ENCODE peak calls at places on chromosomes 16 and 17, in ten cellular contexts. One of them, this sample, is unnamed.

GRCh38 chr16:78275420-78275819 is 176.0 kb downstream of the WWOX start:
- DNase-seq in NCI-H1930: no peak
- DNase-seq in T-helper 17 cell: no peak
- DNase-seq in H1: no peak
- DNase-seq in hepatic stellate cell: no peak
- DNase-seq in HCT116: no peak
- DNase-seq in NAMALWA: no peak
- DNase-seq in AML-193: no peak
- DNase-seq in bronchial epithelial cell: no peak
- DNase-seq in fibroblast of lung: no peak
- DNase-seq in this sample: no peak

GRCh38 chr17:41325126-41325525 is 9.6 kb upstream of the KRTAP17-1 start:
- DNase-seq in T-helper 17 cell: no peak
- DNase-seq in fibroblast of lung: no peak
- DNase-seq in H1: no peak
- DNase-seq in hepatic stellate cell: no peak
- DNase-seq in NAMALWA: no peak
- DNase-seq in AML-193: no peak
- DNase-seq in NCI-H1930: no peak
- DNase-seq in HCT116: no peak
- DNase-seq in bronchial epithelial cell: no peak
- DNase-seq in this sample: no peak

GRCh38 chr17:65537845-65538678 is 23.4 kb downstream of the AXIN2 start:
- DNase-seq in AML-193: no peak
- DNase-seq in H1: no peak
- DNase-seq in NAMALWA: no peak
- DNase-seq in bronchial epithelial cell: no peak
- DNase-seq in hepatic stellate cell: no peak
- DNase-seq in HCT116: no peak
- DNase-seq in T-helper 17 cell: peak
- DNase-seq in fibroblast of lung: no peak
- DNase-seq in NCI-H1930: no peak
- DNase-seq in this sample: no peak

GRCh38 chr17:70869402-70870085 is 700.2 kb downstream of the KCNJ2 start:
- DNase-seq in fibroblast of lung: no peak
- DNase-seq in NCI-H1930: no peak
- DNase-seq in T-helper 17 cell: no peak
- DNase-seq in hepatic stellate cell: no peak
- DNase-seq in AML-193: no peak
- DNase-seq in bronchial epithelial cell: no peak
- DNase-seq in NAMALWA: no peak
- DNase-seq in HCT116: no peak
- DNase-seq in H1: no peak
- DNase-seq in this sample: no peak

GRCh38 chr16:71293921-71294320 is 4.7 kb upstream of the CMTR2 start:
- DNase-seq in AML-193: no peak
- DNase-seq in NAMALWA: no peak
- DNase-seq in bronchial epithelial cell: no peak
- DNase-seq in HCT116: no peak
- DNase-seq in NCI-H1930: no peak
- DNase-seq in hepatic stellate cell: no peak
- DNase-seq in fibroblast of lung: no peak
- DNase-seq in H1: no peak
- DNase-seq in T-helper 17 cell: no peak
- DNase-seq in this sample: no peak

GRCh38 chr16:82995927-82996441 is 369.2 kb downstream of the CDH13 start:
- DNase-seq in NAMALWA: no peak
- DNase-seq in hepatic stellate cell: peak
- DNase-seq in HCT116: no peak
- DNase-seq in T-helper 17 cell: no peak
- DNase-seq in H1: no peak
- DNase-seq in AML-193: no peak
- DNase-seq in bronchial epithelial cell: peak
- DNase-seq in fibroblast of lung: peak
- DNase-seq in NCI-H1930: no peak
- DNase-seq in this sample: peak

GRCh38 chr17:28227278-28228108 is 91.5 kb upstream of the TMEM97 start:
- DNase-seq in NAMALWA: no peak
- DNase-seq in HCT116: peak
- DNase-seq in H1: peak
- DNase-seq in hepatic stellate cell: peak
- DNase-seq in AML-193: no peak
- DNase-seq in fibroblast of lung: peak
- DNase-seq in NCI-H1930: peak
- DNase-seq in T-helper 17 cell: no peak
- DNase-seq in bronchial epithelial cell: peak
- DNase-seq in this sample: peak

GRCh38 chr17:17605747-17606083 is 14.2 kb upstream of the PEMT start:
- DNase-seq in bronchial epithelial cell: no peak
- DNase-seq in fibroblast of lung: peak
- DNase-seq in NAMALWA: no peak
- DNase-seq in T-helper 17 cell: no peak
- DNase-seq in HCT116: no peak
- DNase-seq in AML-193: no peak
- DNase-seq in NCI-H1930: no peak
- DNase-seq in H1: no peak
- DNase-seq in hepatic stellate cell: peak
- DNase-seq in this sample: no peak

GRCh38 chr17:59513934-59514841 is 51.2 kb upstream of the DHX40 start:
- DNase-seq in bronchial epithelial cell: peak
- DNase-seq in H1: no peak
- DNase-seq in hepatic stellate cell: no peak
- DNase-seq in NCI-H1930: peak
- DNase-seq in AML-193: peak
- DNase-seq in T-helper 17 cell: no peak
- DNase-seq in fibroblast of lung: peak
- DNase-seq in NAMALWA: no peak
- DNase-seq in HCT116: no peak
- DNase-seq in this sample: peak

GRCh38 chr16:84115919-84116719 is 623 bp downstream of the MBTPS1 start:
- DNase-seq in AML-193: no peak
- DNase-seq in NCI-H1930: no peak
- DNase-seq in T-helper 17 cell: no peak
- DNase-seq in hepatic stellate cell: peak
- DNase-seq in HCT116: no peak
- DNase-seq in H1: no peak
- DNase-seq in bronchial epithelial cell: peak
- DNase-seq in fibroblast of lung: peak
- DNase-seq in NAMALWA: peak
- DNase-seq in this sample: peak

GRCh38 chr17:78137392-78138203 is 7.0 kb downstream of the TMC8 start:
- DNase-seq in bronchial epithelial cell: no peak
- DNase-seq in HCT116: no peak
- DNase-seq in hepatic stellate cell: no peak
- DNase-seq in T-helper 17 cell: no peak
- DNase-seq in NAMALWA: peak
- DNase-seq in H1: peak
- DNase-seq in fibroblast of lung: no peak
- DNase-seq in AML-193: peak
- DNase-seq in NCI-H1930: peak
- DNase-seq in this sample: no peak

GRCh38 chr16:75555213-75555706 is 792 bp downstream of the TMEM231 start:
- DNase-seq in T-helper 17 cell: no peak
- DNase-seq in AML-193: peak
- DNase-seq in fibroblast of lung: peak
- DNase-seq in NCI-H1930: peak
- DNase-seq in H1: peak
- DNase-seq in hepatic stellate cell: peak
- DNase-seq in HCT116: peak
- DNase-seq in bronchial epithelial cell: peak
- DNase-seq in NAMALWA: peak
- DNase-seq in this sample: peak

GRCh38 chr16:49757744-49758069 is 98.2 kb downstream of the ZNF423 start:
- DNase-seq in H1: no peak
- DNase-seq in hepatic stellate cell: no peak
- DNase-seq in fibroblast of lung: no peak
- DNase-seq in NAMALWA: no peak
- DNase-seq in HCT116: no peak
- DNase-seq in T-helper 17 cell: no peak
- DNase-seq in AML-193: no peak
- DNase-seq in bronchial epithelial cell: no peak
- DNase-seq in NCI-H1930: no peak
- DNase-seq in this sample: no peak

GRCh38 chr17:9436629-9437028 is 139.0 kb downstream of the STX8 start:
- DNase-seq in H1: no peak
- DNase-seq in bronchial epithelial cell: no peak
- DNase-seq in HCT116: no peak
- DNase-seq in hepatic stellate cell: no peak
- DNase-seq in T-helper 17 cell: no peak
- DNase-seq in AML-193: no peak
- DNase-seq in NAMALWA: no peak
- DNase-seq in NCI-H1930: no peak
- DNase-seq in fibroblast of lung: peak
- DNase-seq in this sample: no peak

GRCh38 chr17:22469101-22469880 is 777.0 kb downstream of the KCNJ18 start:
- DNase-seq in NCI-H1930: no peak
- DNase-seq in HCT116: no peak
- DNase-seq in hepatic stellate cell: no peak
- DNase-seq in fibroblast of lung: no peak
- DNase-seq in H1: no peak
- DNase-seq in T-helper 17 cell: no peak
- DNase-seq in AML-193: no peak
- DNase-seq in bronchial epithelial cell: no peak
- DNase-seq in NAMALWA: no peak
- DNase-seq in this sample: no peak

GRCh38 chr16:2467301-2468141 is 3.6 kb upstream of the NTN3 start:
- DNase-seq in bronchial epithelial cell: peak
- DNase-seq in T-helper 17 cell: no peak
- DNase-seq in NCI-H1930: peak
- DNase-seq in H1: peak
- DNase-seq in AML-193: no peak
- DNase-seq in NAMALWA: peak
- DNase-seq in fibroblast of lung: peak
- DNase-seq in hepatic stellate cell: peak
- DNase-seq in HCT116: peak
- DNase-seq in this sample: peak

GRCh38 chr17:28379814-28380571 is 8.5 kb downstream of the SARM1 start:
- DNase-seq in AML-193: no peak
- DNase-seq in bronchial epithelial cell: peak
- DNase-seq in hepatic stellate cell: no peak
- DNase-seq in T-helper 17 cell: no peak
- DNase-seq in fibroblast of lung: peak
- DNase-seq in HCT116: no peak
- DNase-seq in H1: no peak
- DNase-seq in NAMALWA: no peak
- DNase-seq in NCI-H1930: no peak
- DNase-seq in this sample: peak

GRCh38 chr16:2751577-2752034 is 832 bp upstream of the SRRM2 start:
- DNase-seq in HCT116: peak
- DNase-seq in NAMALWA: peak
- DNase-seq in hepatic stellate cell: no peak
- DNase-seq in T-helper 17 cell: no peak
- DNase-seq in bronchial epithelial cell: no peak
- DNase-seq in AML-193: peak
- DNase-seq in fibroblast of lung: peak
- DNase-seq in NCI-H1930: peak
- DNase-seq in H1: no peak
- DNase-seq in this sample: no peak

GRCh38 chr17:15403276-15403939 is 62.0 kb upstream of the TEKT3 start:
- DNase-seq in bronchial epithelial cell: no peak
- DNase-seq in T-helper 17 cell: no peak
- DNase-seq in AML-193: no peak
- DNase-seq in NCI-H1930: no peak
- DNase-seq in hepatic stellate cell: no peak
- DNase-seq in NAMALWA: no peak
- DNase-seq in H1: no peak
- DNase-seq in fibroblast of lung: peak
- DNase-seq in HCT116: no peak
- DNase-seq in this sample: no peak

GRCh38 chr16:10090816-10091215 is 91.4 kb downstream of the GRIN2A start:
- DNase-seq in fibroblast of lung: peak
- DNase-seq in HCT116: no peak
- DNase-seq in NAMALWA: no peak
- DNase-seq in AML-193: no peak
- DNase-seq in bronchial epithelial cell: peak
- DNase-seq in hepatic stellate cell: no peak
- DNase-seq in NCI-H1930: no peak
- DNase-seq in H1: no peak
- DNase-seq in T-helper 17 cell: no peak
- DNase-seq in this sample: peak

GRCh38 chr16:78122774-78123315 is 23.4 kb downstream of the WWOX start:
- DNase-seq in HCT116: peak
- DNase-seq in fibroblast of lung: peak
- DNase-seq in hepatic stellate cell: peak
- DNase-seq in T-helper 17 cell: no peak
- DNase-seq in AML-193: peak
- DNase-seq in H1: no peak
- DNase-seq in bronchial epithelial cell: peak
- DNase-seq in NCI-H1930: peak
- DNase-seq in NAMALWA: peak
- DNase-seq in this sample: peak

GRCh38 chr17:19978803-19979202 is 1.2 kb upstream of the AKAP10 start:
- DNase-seq in NCI-H1930: no peak
- DNase-seq in fibroblast of lung: no peak
- DNase-seq in H1: no peak
- DNase-seq in AML-193: peak
- DNase-seq in NAMALWA: no peak
- DNase-seq in bronchial epithelial cell: no peak
- DNase-seq in HCT116: no peak
- DNase-seq in T-helper 17 cell: no peak
- DNase-seq in hepatic stellate cell: no peak
- DNase-seq in this sample: no peak

GRCh38 chr16:89741342-89742014 is 20.1 kb downstream of the ZNF276 start:
- DNase-seq in HCT116: no peak
- DNase-seq in H1: no peak
- DNase-seq in NCI-H1930: no peak
- DNase-seq in bronchial epithelial cell: no peak
- DNase-seq in T-helper 17 cell: no peak
- DNase-seq in AML-193: no peak
- DNase-seq in hepatic stellate cell: no peak
- DNase-seq in fibroblast of lung: no peak
- DNase-seq in NAMALWA: no peak
- DNase-seq in this sample: no peak

GRCh38 chr17:73887739-73888138 is 243.5 kb upstream of the SDK2 start:
- DNase-seq in T-helper 17 cell: no peak
- DNase-seq in NCI-H1930: no peak
- DNase-seq in NAMALWA: no peak
- DNase-seq in AML-193: no peak
- DNase-seq in H1: no peak
- DNase-seq in HCT116: no peak
- DNase-seq in bronchial epithelial cell: no peak
- DNase-seq in hepatic stellate cell: no peak
- DNase-seq in fibroblast of lung: no peak
- DNase-seq in this sample: no peak

GRCh38 chr17:10114931-10115535 is 83.4 kb downstream of the GAS7 start:
- DNase-seq in HCT116: no peak
- DNase-seq in AML-193: peak
- DNase-seq in fibroblast of lung: peak
- DNase-seq in NCI-H1930: no peak
- DNase-seq in NAMALWA: peak
- DNase-seq in bronchial epithelial cell: peak
- DNase-seq in hepatic stellate cell: no peak
- DNase-seq in T-helper 17 cell: peak
- DNase-seq in H1: no peak
- DNase-seq in this sample: peak

GRCh38 chr16:27686926-27687325 is 137.0 kb downstream of the KATNIP start:
- DNase-seq in H1: no peak
- DNase-seq in NCI-H1930: no peak
- DNase-seq in T-helper 17 cell: no peak
- DNase-seq in hepatic stellate cell: no peak
- DNase-seq in NAMALWA: no peak
- DNase-seq in fibroblast of lung: no peak
- DNase-seq in bronchial epithelial cell: no peak
- DNase-seq in AML-193: no peak
- DNase-seq in HCT116: no peak
- DNase-seq in this sample: no peak

GRCh38 chr17:67613961-67614360 is 103.8 kb upstream of the NOL11 start:
- DNase-seq in H1: no peak
- DNase-seq in AML-193: no peak
- DNase-seq in NCI-H1930: no peak
- DNase-seq in hepatic stellate cell: no peak
- DNase-seq in fibroblast of lung: no peak
- DNase-seq in T-helper 17 cell: no peak
- DNase-seq in NAMALWA: no peak
- DNase-seq in HCT116: no peak
- DNase-seq in bronchial epithelial cell: no peak
- DNase-seq in this sample: no peak

GRCh38 chr17:3647769-3648540 is 11.4 kb downstream of the CTNS start:
- DNase-seq in HCT116: peak
- DNase-seq in AML-193: peak
- DNase-seq in NCI-H1930: peak
- DNase-seq in hepatic stellate cell: peak
- DNase-seq in H1: peak
- DNase-seq in NAMALWA: peak
- DNase-seq in fibroblast of lung: peak
- DNase-seq in bronchial epithelial cell: peak
- DNase-seq in T-helper 17 cell: no peak
- DNase-seq in this sample: peak

This sample was measured in MCF 10A.